ENCODE peak calls at places on chromosomes 3 and 15, in six cellular contexts. M, F, W, Z, C and U are unnamed samples.

GRCh38 chr3:27253831-27254230 is 115.4 kb downstream of the NEK10 start:
- DNase-seq in F (peak; percentile 4), Z (peak; percentile 76), W (peak; percentile 19), M (peak; percentile 66), C (peak; percentile 58), U (no peak)

GRCh38 chr3:57512174-57512573 is 32.0 kb downstream of the DNAH12 start:
- DNase-seq in F (no peak), W (no peak), C (no peak), M (no peak), Z (no peak), U (no peak)

GRCh38 chr15:39925112-39925830 is 5.2 kb upstream of the GPR176 start:
- DNase-seq in W (no peak), C (no peak), F (no peak), M (no peak), Z (peak; percentile 60), U (no peak)

GRCh38 chr15:48702569-48703239 is 57.2 kb upstream of the FBN1 start:
- DNase-seq in M (no peak), F (no peak), Z (no peak), C (no peak), W (no peak), U (no peak)

GRCh38 chr3:142211034-142211433 is 14.4 kb downstream of the GK5 start:
- DNase-seq in C (no peak), W (no peak), Z (no peak), M (peak; percentile 29), F (no peak), U (no peak)

GRCh38 chr3:194189243-194189791 is 53.4 kb downstream of the HES1 start:
- DNase-seq in M (no peak), F (no peak), Z (no peak), W (no peak), C (no peak), U (no peak)

GRCh38 chr3:45212095-45212468 is 14.0 kb downstream of the TMEM158 start:
- DNase-seq in W (no peak), C (no peak), F (no peak), Z (no peak), M (no peak), U (no peak)

GRCh38 chr15:23877502-23878412 is 190.7 kb upstream of the NDN start:
- DNase-seq in C (peak; percentile 25), W (no peak), Z (peak; percentile 40), M (peak; percentile 89), F (peak; percentile 56), U (no peak)

GRCh38 chr15:48002772-48003171 is 118.0 kb upstream of the SLC24A5 start:
- DNase-seq in C (no peak), F (no peak), M (no peak), Z (no peak), W (no peak), U (no peak)

GRCh38 chr3:16802382-16802781 is 82.4 kb upstream of the PLCL2 start:
- DNase-seq in W (no peak), M (no peak), C (no peak), F (no peak), Z (no peak), U (no peak)

GRCh38 chr3:142876417-142876816 is 12.5 kb downstream of the PCOLCE2 start:
- DNase-seq in F (no peak), M (no peak), W (no peak), C (no peak), Z (no peak), U (no peak)

GRCh38 chr3:53171109-53171453 is 10.1 kb downstream of the PRKCD start:
- DNase-seq in W (no peak), M (no peak), Z (no peak), F (no peak), C (no peak), U (no peak)

GRCh38 chr15:41507820-41508290 is 5.8 kb downstream of the LTK start:
- DNase-seq in C (no peak), Z (peak; percentile 73), M (no peak), W (no peak), F (no peak), U (no peak)

GRCh38 chr3:110974902-110975301 is 96.7 kb upstream of the NECTIN3 start:
- DNase-seq in C (no peak), Z (no peak), F (no peak), M (no peak), W (no peak), U (no peak)

GRCh38 chr3:61783993-61784718 is 222.8 kb downstream of the PTPRG start:
- DNase-seq in Z (peak; percentile 10), F (no peak), W (no peak), C (peak; percentile 52), M (no peak), U (no peak)

GRCh38 chr15:31308185-31308639 is 18.4 kb upstream of the KLF13 start:
- DNase-seq in C (peak; percentile 2), Z (no peak), W (no peak), F (no peak), M (no peak), U (no peak)

GRCh38 chr3:141619450-141619849 is 118.6 kb upstream of the RNF7 start:
- DNase-seq in C (no peak), Z (no peak), W (no peak), M (no peak), F (no peak), U (no peak)

GRCh38 chr3:21752749-21753347 is 1.8 kb upstream of the ZNF385D start:
- DNase-seq in C (peak; percentile 26), Z (peak; percentile 73), F (no peak), W (peak; percentile 33), M (peak; percentile 13), U (no peak)

GRCh38 chr3:142645236-142645793 is 49.1 kb downstream of the PLS1 start:
- DNase-seq in W (peak; percentile 24), Z (peak; percentile 89), F (no peak), M (no peak), C (peak; percentile 8), U (no peak)

GRCh38 chr3:31550452-31551251 is 17.9 kb downstream of the STT3B start:
- DNase-seq in W (no peak), C (peak; percentile 23), Z (peak; percentile 37), F (no peak), M (no peak), U (no peak)

GRCh38 chr15:52255935-52256334 is 39.7 kb downstream of the MYO5C start:
- DNase-seq in W (no peak), C (no peak), F (no peak), Z (no peak), M (no peak), U (no peak)

GRCh38 chr3:64388886-64389285 is 163.6 kb upstream of the PRICKLE2 start:
- DNase-seq in M (no peak), F (no peak), Z (no peak), W (no peak), C (no peak), U (no peak)

GRCh38 chr3:133487920-133488540 is 85.5 kb upstream of the CDV3 start:
- DNase-seq in F (peak; percentile 71), W (no peak), Z (peak; percentile 39), M (no peak), C (peak; percentile 54), U (no peak)

GRCh38 chr15:101026686-101027272 is 107.6 kb downstream of the LRRK1 start:
- DNase-seq in M (peak; percentile 2), C (no peak), F (no peak), Z (no peak), W (no peak), U (no peak)

GRCh38 chr15:64232400-64232799 is 69.6 kb upstream of the PPIB start:
- DNase-seq in F (no peak), C (no peak), Z (peak; percentile 53), W (peak; percentile 9), M (no peak), U (no peak)

GRCh38 chr3:128763967-128764366 is 38.0 kb downstream of the RAB7A start:
- DNase-seq in Z (no peak), M (no peak), W (no peak), C (no peak), F (peak; percentile 57), U (no peak)

GRCh38 chr15:29978411-29979382 is 104.1 kb upstream of the GOLGA8J start:
- DNase-seq in Z (no peak), M (no peak), F (no peak), C (no peak), W (no peak), U (no peak)

GRCh38 chr3:124760601-124761000 is 30.3 kb downstream of the UMPS start:
- DNase-seq in M (no peak), F (no peak), Z (peak; percentile 38), C (peak; percentile 76), W (no peak), U (no peak)

GRCh38 chr15:71743861-71744382 is 66.4 kb upstream of the NR2E3 start:
- DNase-seq in C (peak; percentile 56), Z (peak; percentile 58), M (no peak), W (no peak), F (peak; percentile 67), U (no peak)

GRCh38 chr3:149658444-149659172 is 783 bp upstream of the WWTR1 start:
- DNase-seq in F (peak; percentile 37), W (peak; percentile 58), Z (peak; percentile 77), M (peak; percentile 79), C (peak; percentile 81), U (no peak)

GRCh38 chr3:126850370-126851085 is 132.4 kb upstream of the PLXNA1 start:
- DNase-seq in C (peak; percentile 79), W (no peak), F (no peak), M (peak; percentile 97), Z (no peak), U (no peak)

GRCh38 chr3:98954806-98955205 is 53.3 kb upstream of the DCBLD2 start:
- DNase-seq in M (no peak), Z (peak; percentile 60), F (no peak), C (no peak), W (peak; percentile 44), U (no peak)

GRCh38 chr3:31048143-31048542 is 153.7 kb upstream of the GADL1 start:
- DNase-seq in W (no peak), M (no peak), F (no peak), C (no peak), Z (no peak), U (no peak)

GRCh38 chr3:160078533-160078932 is 89.9 kb downstream of the IL12A start:
- DNase-seq in Z (no peak), W (no peak), F (no peak), M (no peak), C (no peak), U (no peak)

GRCh38 chr3:126179825-126180476 is 435 bp downstream of the ALDH1L1 start:
- DNase-seq in F (no peak), Z (peak; percentile 22), M (peak; percentile 69), C (no peak), W (no peak), U (no peak)

GRCh38 chr15:101410612-101411011 is 78.9 kb downstream of the PCSK6 start:
- DNase-seq in C (no peak), F (no peak), Z (no peak), M (no peak), W (no peak), U (no peak)

GRCh38 chr3:20865811-20866210 is 679.8 kb upstream of the SGO1 start:
- DNase-seq in M (no peak), W (no peak), F (no peak), C (no peak), Z (no peak), U (no peak)

GRCh38 chr15:47366884-47367283 is 350.4 kb upstream of the SEMA6D start:
- DNase-seq in C (no peak), M (no peak), F (no peak), Z (no peak), W (no peak), U (no peak)

GRCh38 chr3:50624634-50625033 is 7.7 kb downstream of the MAPKAPK3 start:
- DNase-seq in M (peak; percentile 58), F (no peak), Z (peak; percentile 85), C (no peak), W (no peak), U (no peak)